ENCODE peak calls at places on chromosomes 6 and 20, in ten cellular contexts. One of them, this sample, is unnamed.

GRCh38 chr6:34295721-34296120 is 46.9 kb upstream of the SMIM29 start:
- DNase-seq in AG10803: no peak
- DNase-seq in esophagus squamous epithelium: no peak
- DNase-seq in fibroblast of mammary gland: no peak
- DNase-seq in endodermal cell: no peak
- DNase-seq in foreskin fibroblast: no peak
- DNase-seq in A549: no peak
- DNase-seq in glutamatergic neuron: no peak
- DNase-seq in left ventricle myocardium inferior: no peak
- DNase-seq in lower leg skin: no peak
- DNase-seq in this sample: no peak

GRCh38 chr6:130018830-130019795 is 732 bp downstream of the L3MBTL3 start:
- DNase-seq in fibroblast of mammary gland: peak; percentile 23
- DNase-seq in foreskin fibroblast: peak; percentile 61
- DNase-seq in lower leg skin: peak; percentile 85
- DNase-seq in endodermal cell: peak; percentile 75
- DNase-seq in A549: peak; percentile 11
- DNase-seq in left ventricle myocardium inferior: peak; percentile 26
- DNase-seq in esophagus squamous epithelium: no peak
- DNase-seq in AG10803: peak; percentile 45
- DNase-seq in glutamatergic neuron: peak; percentile 50
- DNase-seq in this sample: peak; percentile 18

GRCh38 chr6:33161354-33162320 is 30.6 kb downstream of the COL11A2 start:
- DNase-seq in foreskin fibroblast: peak; percentile 87
- DNase-seq in esophagus squamous epithelium: no peak
- DNase-seq in fibroblast of mammary gland: peak; percentile 42
- DNase-seq in A549: peak; percentile 74
- DNase-seq in AG10803: peak; percentile 56
- DNase-seq in glutamatergic neuron: peak; percentile 87
- DNase-seq in left ventricle myocardium inferior: peak; percentile 85
- DNase-seq in lower leg skin: peak; percentile 96
- DNase-seq in endodermal cell: peak; percentile 92
- DNase-seq in this sample: peak; percentile 77

GRCh38 chr6:51618563-51618962 is 468.9 kb downstream of the PKHD1 start:
- DNase-seq in glutamatergic neuron: no peak
- DNase-seq in fibroblast of mammary gland: peak; percentile 0
- DNase-seq in left ventricle myocardium inferior: no peak
- DNase-seq in endodermal cell: no peak
- DNase-seq in lower leg skin: no peak
- DNase-seq in foreskin fibroblast: no peak
- DNase-seq in AG10803: no peak
- DNase-seq in A549: no peak
- DNase-seq in esophagus squamous epithelium: no peak
- DNase-seq in this sample: no peak

GRCh38 chr6:11920566-11920965 is 91.5 kb upstream of the HIVEP1 start:
- DNase-seq in left ventricle myocardium inferior: no peak
- DNase-seq in fibroblast of mammary gland: no peak
- DNase-seq in lower leg skin: no peak
- DNase-seq in endodermal cell: no peak
- DNase-seq in foreskin fibroblast: peak; percentile 9
- DNase-seq in A549: no peak
- DNase-seq in esophagus squamous epithelium: no peak
- DNase-seq in glutamatergic neuron: no peak
- DNase-seq in AG10803: no peak
- DNase-seq in this sample: no peak

GRCh38 chr6:150403458-150404245 is 34.8 kb downstream of the IYD start:
- DNase-seq in foreskin fibroblast: peak; percentile 53
- DNase-seq in A549: no peak
- DNase-seq in glutamatergic neuron: no peak
- DNase-seq in endodermal cell: no peak
- DNase-seq in fibroblast of mammary gland: peak; percentile 87
- DNase-seq in AG10803: peak; percentile 74
- DNase-seq in esophagus squamous epithelium: no peak
- DNase-seq in lower leg skin: no peak
- DNase-seq in left ventricle myocardium inferior: no peak
- DNase-seq in this sample: no peak

GRCh38 chr6:157774153-157775135 is 48.6 kb upstream of the SNX9 start:
- DNase-seq in left ventricle myocardium inferior: no peak
- DNase-seq in lower leg skin: no peak
- DNase-seq in fibroblast of mammary gland: no peak
- DNase-seq in foreskin fibroblast: no peak
- DNase-seq in endodermal cell: peak; percentile 61
- DNase-seq in esophagus squamous epithelium: peak; percentile 53
- DNase-seq in A549: no peak
- DNase-seq in AG10803: no peak
- DNase-seq in glutamatergic neuron: peak; percentile 21
- DNase-seq in this sample: no peak

GRCh38 chr6:81753709-81754678 is 1.5 kb upstream of the TENT5A start:
- DNase-seq in lower leg skin: peak; percentile 98
- DNase-seq in foreskin fibroblast: peak; percentile 89
- DNase-seq in left ventricle myocardium inferior: peak; percentile 89
- DNase-seq in esophagus squamous epithelium: peak; percentile 19
- DNase-seq in fibroblast of mammary gland: peak; percentile 68
- DNase-seq in A549: peak; percentile 26
- DNase-seq in AG10803: peak; percentile 71
- DNase-seq in endodermal cell: peak; percentile 90
- DNase-seq in glutamatergic neuron: peak; percentile 81
- DNase-seq in this sample: peak; percentile 61

GRCh38 chr6:4145083-4145482 is 9.7 kb upstream of the ECI2 start:
- DNase-seq in endodermal cell: no peak
- DNase-seq in lower leg skin: no peak
- DNase-seq in fibroblast of mammary gland: no peak
- DNase-seq in glutamatergic neuron: no peak
- DNase-seq in AG10803: no peak
- DNase-seq in left ventricle myocardium inferior: no peak
- DNase-seq in foreskin fibroblast: no peak
- DNase-seq in A549: no peak
- DNase-seq in esophagus squamous epithelium: no peak
- DNase-seq in this sample: no peak

GRCh38 chr6:135904666-135905065 is 53.2 kb downstream of the PDE7B start:
- DNase-seq in A549: no peak
- DNase-seq in lower leg skin: no peak
- DNase-seq in endodermal cell: no peak
- DNase-seq in esophagus squamous epithelium: no peak
- DNase-seq in fibroblast of mammary gland: peak; percentile 56
- DNase-seq in AG10803: no peak
- DNase-seq in foreskin fibroblast: peak; percentile 44
- DNase-seq in glutamatergic neuron: no peak
- DNase-seq in left ventricle myocardium inferior: no peak
- DNase-seq in this sample: no peak

GRCh38 chr6:109458774-109459531 is 3.4 kb upstream of the MICAL1 start:
- DNase-seq in AG10803: no peak
- DNase-seq in foreskin fibroblast: peak; percentile 36
- DNase-seq in glutamatergic neuron: no peak
- DNase-seq in A549: no peak
- DNase-seq in endodermal cell: peak; percentile 58
- DNase-seq in lower leg skin: no peak
- DNase-seq in fibroblast of mammary gland: no peak
- DNase-seq in esophagus squamous epithelium: no peak
- DNase-seq in left ventricle myocardium inferior: no peak
- DNase-seq in this sample: no peak

GRCh38 chr6:151441390-151442166 is 10.3 kb downstream of the RMND1 start:
- DNase-seq in A549: no peak
- DNase-seq in foreskin fibroblast: no peak
- DNase-seq in lower leg skin: no peak
- DNase-seq in left ventricle myocardium inferior: no peak
- DNase-seq in glutamatergic neuron: no peak
- DNase-seq in esophagus squamous epithelium: no peak
- DNase-seq in AG10803: no peak
- DNase-seq in endodermal cell: no peak
- DNase-seq in fibroblast of mammary gland: no peak
- DNase-seq in this sample: no peak

GRCh38 chr6:39610229-39610628 is 115.0 kb downstream of the KIF6 start:
- DNase-seq in lower leg skin: no peak
- DNase-seq in foreskin fibroblast: no peak
- DNase-seq in esophagus squamous epithelium: no peak
- DNase-seq in AG10803: peak; percentile 64
- DNase-seq in endodermal cell: no peak
- DNase-seq in glutamatergic neuron: no peak
- DNase-seq in A549: no peak
- DNase-seq in fibroblast of mammary gland: peak; percentile 7
- DNase-seq in left ventricle myocardium inferior: no peak
- DNase-seq in this sample: no peak

GRCh38 chr6:4645713-4646356 is 130.4 kb upstream of the CDYL start:
- DNase-seq in AG10803: no peak
- DNase-seq in foreskin fibroblast: no peak
- DNase-seq in A549: no peak
- DNase-seq in fibroblast of mammary gland: no peak
- DNase-seq in lower leg skin: no peak
- DNase-seq in esophagus squamous epithelium: no peak
- DNase-seq in glutamatergic neuron: no peak
- DNase-seq in left ventricle myocardium inferior: no peak
- DNase-seq in endodermal cell: no peak
- DNase-seq in this sample: no peak

GRCh38 chr6:7922596-7922995 is 12.0 kb upstream of the TXNDC5 start:
- DNase-seq in left ventricle myocardium inferior: no peak
- DNase-seq in fibroblast of mammary gland: peak; percentile 87
- DNase-seq in AG10803: peak; percentile 64
- DNase-seq in endodermal cell: no peak
- DNase-seq in glutamatergic neuron: no peak
- DNase-seq in lower leg skin: no peak
- DNase-seq in esophagus squamous epithelium: no peak
- DNase-seq in foreskin fibroblast: peak; percentile 44
- DNase-seq in A549: no peak
- DNase-seq in this sample: no peak

GRCh38 chr20:33181482-33182093 is 13.6 kb downstream of the BPIFA2 start:
- DNase-seq in endodermal cell: peak; percentile 81
- DNase-seq in left ventricle myocardium inferior: no peak
- DNase-seq in lower leg skin: no peak
- DNase-seq in A549: no peak
- DNase-seq in AG10803: no peak
- DNase-seq in fibroblast of mammary gland: no peak
- DNase-seq in glutamatergic neuron: no peak
- DNase-seq in foreskin fibroblast: no peak
- DNase-seq in esophagus squamous epithelium: no peak
- DNase-seq in this sample: no peak
- TF ChIP-seq CTCF in endodermal cell: peak; percentile 80
- TF ChIP-seq CTCF in left ventricle myocardium inferior: no peak
- TF ChIP-seq CTCF in lower leg skin: no peak
- TF ChIP-seq CTCF in A549: no peak
- TF ChIP-seq CTCF in AG10803: no peak
- TF ChIP-seq CTCF in fibroblast of mammary gland: no peak
- TF ChIP-seq CTCF in glutamatergic neuron: no peak
- TF ChIP-seq CTCF in foreskin fibroblast: no peak
- TF ChIP-seq CTCF in esophagus squamous epithelium: no peak
- TF ChIP-seq CTCF in this sample: peak; percentile 21

DNA sequence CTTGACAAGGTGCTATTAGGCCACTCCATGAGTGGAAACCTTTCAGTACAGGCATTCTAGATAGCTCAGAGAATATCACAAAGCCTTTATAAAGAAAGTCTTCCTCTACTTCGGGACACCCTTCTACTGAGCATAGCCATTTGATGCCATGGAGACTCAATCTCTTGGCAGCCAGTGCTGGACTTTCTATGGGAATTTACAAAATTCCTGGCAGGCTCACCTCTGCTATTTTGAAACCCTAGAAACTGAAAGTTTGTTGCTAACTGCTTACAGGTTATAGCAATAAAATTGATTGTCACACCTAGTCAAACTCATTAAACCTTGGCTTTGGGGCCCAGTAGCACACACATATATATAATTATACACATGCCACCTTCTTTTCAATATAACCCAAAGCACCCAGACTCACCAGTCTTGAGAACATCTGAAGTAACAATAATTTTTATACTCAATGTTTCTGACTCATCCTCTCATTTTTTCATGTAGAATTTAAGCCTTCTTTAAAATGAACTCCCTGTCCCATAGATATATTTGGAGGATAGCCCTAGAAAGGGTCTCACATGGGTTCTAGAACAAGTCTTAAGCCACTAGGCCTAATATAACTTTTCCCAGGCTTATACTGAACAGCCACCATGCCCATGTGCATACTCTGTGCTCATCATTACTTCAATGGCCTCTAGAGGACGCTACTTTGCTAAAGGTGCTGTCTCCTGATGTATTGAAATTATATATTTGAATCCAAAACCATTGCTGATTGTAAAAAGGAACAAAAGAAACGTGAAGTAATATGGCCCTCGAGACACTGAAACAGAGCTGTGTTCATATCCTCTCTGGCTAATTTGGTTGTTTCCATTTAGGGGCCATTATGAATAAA is 368.1 kb upstream of the MARCKS start:
- DNase-seq in glutamatergic neuron: no peak
- DNase-seq in foreskin fibroblast: no peak
- DNase-seq in lower leg skin: no peak
- DNase-seq in A549: no peak
- DNase-seq in left ventricle myocardium inferior: no peak
- DNase-seq in endodermal cell: no peak
- DNase-seq in esophagus squamous epithelium: no peak
- DNase-seq in AG10803: peak; percentile 31
- DNase-seq in fibroblast of mammary gland: no peak
- DNase-seq in this sample: no peak
- TF ChIP-seq CTCF in glutamatergic neuron: no peak
- TF ChIP-seq CTCF in foreskin fibroblast: no peak
- TF ChIP-seq CTCF in lower leg skin: no peak
- TF ChIP-seq CTCF in A549: no peak
- TF ChIP-seq CTCF in left ventricle myocardium inferior: no peak
- TF ChIP-seq CTCF in endodermal cell: peak; percentile 81
- TF ChIP-seq CTCF in esophagus squamous epithelium: peak; percentile 34
- TF ChIP-seq CTCF in AG10803: peak; percentile 13
- TF ChIP-seq CTCF in fibroblast of mammary gland: peak; percentile 6
- TF ChIP-seq CTCF in this sample: no peak

GRCh38 chr20:21640556-21640955 is 64.9 kb upstream of the PAX1 start:
- DNase-seq in fibroblast of mammary gland: no peak
- DNase-seq in AG10803: no peak
- DNase-seq in left ventricle myocardium inferior: no peak
- DNase-seq in glutamatergic neuron: no peak
- DNase-seq in A549: no peak
- DNase-seq in lower leg skin: no peak
- DNase-seq in foreskin fibroblast: no peak
- DNase-seq in endodermal cell: peak; percentile 89
- DNase-seq in esophagus squamous epithelium: no peak
- DNase-seq in this sample: peak; percentile 25
- TF ChIP-seq CTCF in fibroblast of mammary gland: no peak
- TF ChIP-seq CTCF in AG10803: no peak
- TF ChIP-seq CTCF in left ventricle myocardium inferior: no peak
- TF ChIP-seq CTCF in glutamatergic neuron: no peak
- TF ChIP-seq CTCF in A549: no peak
- TF ChIP-seq CTCF in lower leg skin: no peak
- TF ChIP-seq CTCF in foreskin fibroblast: no peak
- TF ChIP-seq CTCF in endodermal cell: peak; percentile 83
- TF ChIP-seq CTCF in esophagus squamous epithelium: peak; percentile 17
- TF ChIP-seq CTCF in this sample: peak; percentile 65

DNA sequence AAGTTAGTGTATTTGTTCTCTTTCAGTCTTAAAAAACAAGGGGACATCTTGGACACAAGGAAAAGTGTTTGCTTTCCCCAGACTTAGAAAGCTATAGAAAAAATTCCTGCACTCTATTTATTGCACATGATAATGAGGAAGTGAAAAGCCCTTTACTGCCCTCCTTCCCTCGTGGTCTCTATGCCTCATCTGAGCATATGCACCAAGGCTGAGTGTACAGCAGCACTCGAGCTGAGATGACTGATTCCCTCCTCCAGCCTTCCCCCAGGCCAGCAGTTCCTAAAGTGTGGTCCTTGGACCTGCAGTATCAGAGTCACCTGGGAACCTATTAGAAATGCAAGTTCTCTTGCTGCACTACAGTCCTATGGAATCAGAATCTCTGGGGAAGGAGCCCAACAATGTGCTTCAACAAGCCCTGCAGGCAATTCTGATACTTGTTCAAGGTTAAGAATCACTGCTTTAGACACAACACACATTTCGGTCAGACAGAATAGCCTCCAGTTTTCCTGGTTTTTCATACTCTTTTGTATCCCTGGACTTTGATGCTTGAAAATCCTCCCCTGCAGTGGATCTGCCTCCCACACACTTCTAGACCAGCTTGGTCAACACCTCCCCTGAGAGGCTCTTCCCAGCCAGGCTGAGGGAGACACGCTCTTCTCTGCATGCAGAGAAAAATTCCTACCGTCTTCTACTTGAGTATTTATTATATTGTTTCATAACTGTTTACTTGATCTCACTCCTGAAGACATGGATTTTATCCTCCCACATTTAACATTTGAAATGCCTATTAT is 14.1 kb upstream of the LAMP5 start:
- DNase-seq in lower leg skin: no peak
- DNase-seq in A549: no peak
- DNase-seq in left ventricle myocardium inferior: no peak
- DNase-seq in endodermal cell: no peak
- DNase-seq in esophagus squamous epithelium: no peak
- DNase-seq in foreskin fibroblast: peak; percentile 59
- DNase-seq in fibroblast of mammary gland: peak; percentile 23
- DNase-seq in AG10803: no peak
- DNase-seq in glutamatergic neuron: no peak
- DNase-seq in this sample: no peak
- TF ChIP-seq CTCF in lower leg skin: no peak
- TF ChIP-seq CTCF in A549: no peak
- TF ChIP-seq CTCF in left ventricle myocardium inferior: no peak
- TF ChIP-seq CTCF in endodermal cell: no peak
- TF ChIP-seq CTCF in esophagus squamous epithelium: no peak
- TF ChIP-seq CTCF in foreskin fibroblast: no peak
- TF ChIP-seq CTCF in fibroblast of mammary gland: no peak
- TF ChIP-seq CTCF in AG10803: no peak
- TF ChIP-seq CTCF in glutamatergic neuron: no peak
- TF ChIP-seq CTCF in this sample: no peak

This sample was measured in progenitor cell of endocrine pancreas.